ENCODE peak calls at places on chromosome 10, in six cellular contexts. P is stimulated activated naive CD8-positive, alpha-beta T cell treated with anti-CD3 and anti-CD28 coated beads, Interleukin-15, amount 100 ng/mL, for 72 hours; B is nucleus accumbens; Y is GDM1; A is T-helper 9 cell; K is GM20000. R is an unnamed sample.

GRCh38 chr10:113493195-113493594 is 59.7 kb upstream of the HABP2 start:
- DNase-seq in P (no peak), B (no peak), Y (no peak), A (no peak), K (no peak), R (no peak)

GRCh38 chr10:90579602-90580242 is 278.1 kb downstream of the HTR7 start:
- DNase-seq in P (no peak), B (no peak), Y (no peak), A (no peak), K (no peak), R (peak)

GRCh38 chr10:79267449-79267848 is 79.8 kb upstream of the PPIF start:
- DNase-seq in P (no peak), B (no peak), Y (no peak), A (no peak), K (no peak), R (no peak)

GRCh38 chr10:88095291-88095721 is 231.9 kb downstream of the PTEN start:
- DNase-seq in P (no peak), B (no peak), Y (no peak), A (no peak), K (no peak), R (no peak)

GRCh38 chr10:103765981-103766380 is 89.4 kb downstream of the SH3PXD2A start:
- DNase-seq in P (peak), B (no peak), Y (no peak), A (peak), K (no peak), R (no peak)

GRCh38 chr10:116542007-116542677 is 3.6 kb upstream of the PNLIP start:
- DNase-seq in P (no peak), B (no peak), Y (no peak), A (no peak), K (no peak), R (no peak)

GRCh38 chr10:50407077-50407801 is 155.9 kb upstream of the ASAH2 start:
- DNase-seq in P (no peak), B (no peak), Y (no peak), A (no peak), K (no peak), R (no peak)

GRCh38 chr10:25555865-25556264 is 378.2 kb upstream of the MYO3A start:
- DNase-seq in P (no peak), B (no peak), Y (no peak), A (no peak), K (no peak), R (no peak)

GRCh38 chr10:70849582-70850016 is 33.9 kb downstream of the SGPL1 start:
- DNase-seq in P (no peak), B (no peak), Y (no peak), A (no peak), K (no peak), R (no peak)

GRCh38 chr10:31774291-31774900 is 154.2 kb downstream of the ARHGAP12 start:
- DNase-seq in P (no peak), B (no peak), Y (no peak), A (no peak), K (no peak), R (no peak)

GRCh38 chr10:24462340-24462739 is 253.4 kb downstream of the KIAA1217 start:
- DNase-seq in P (no peak), B (no peak), Y (no peak), A (no peak), K (no peak), R (no peak)

GRCh38 chr10:119031496-119032059 is 2.1 kb downstream of the NANOS1 start:
- DNase-seq in P (no peak), B (no peak), Y (no peak), A (no peak), K (no peak), R (no peak)

GRCh38 chr10:36474456-36474855 is 650.9 kb upstream of the ANKRD30A start:
- DNase-seq in P (no peak), B (no peak), Y (no peak), A (no peak), K (no peak), R (no peak)

GRCh38 chr10:80452688-80453391 is 1.3 kb upstream of the TSPAN14 start:
- DNase-seq in P (no peak), B (no peak), Y (no peak), A (no peak), K (no peak), R (no peak)

GRCh38 chr10:131812736-131813604 is 87.8 kb upstream of the PPP2R2D start:
- DNase-seq in P (no peak), B (no peak), Y (no peak), A (no peak), K (no peak), R (no peak)

GRCh38 chr10:126160971-126161630 is 227.2 kb downstream of the ADAM12 start:
- DNase-seq in P (no peak), B (no peak), Y (no peak), A (no peak), K (no peak), R (peak)